ENCODE peak calls at places on chromosomes 4 and X, in six cellular contexts. One of them, this sample, is unnamed.

GRCh38 chr4:30789219-30789671 is 69.1 kb downstream of the PCDH7 start:
- DNase-seq in amniotic stem cell: no peak
- DNase-seq in activated CD8-positive, alpha-beta T cell treated with anti-CD3 and anti-CD28 coated beads, Interleukin-2, amount 10 ng/mL, durations not matched to agents 7 days and 5 days: no peak
- DNase-seq in NCI-H1436: no peak
- DNase-seq in neural crest cell: no peak
- DNase-seq in iris pigment epithelial cell: no peak
- DNase-seq in this sample: no peak

GRCh38 chr4:94011190-94011589 is 182.6 kb downstream of the ATOH1 start:
- DNase-seq in activated CD8-positive, alpha-beta T cell treated with anti-CD3 and anti-CD28 coated beads, Interleukin-2, amount 10 ng/mL, durations not matched to agents 7 days and 5 days: no peak
- DNase-seq in amniotic stem cell: no peak
- DNase-seq in NCI-H1436: no peak
- DNase-seq in neural crest cell: no peak
- DNase-seq in iris pigment epithelial cell: no peak
- DNase-seq in this sample: no peak

GRCh38 chr4:38411092-38411491 is 252.9 kb upstream of the KLF3 start:
- DNase-seq in NCI-H1436: no peak
- DNase-seq in iris pigment epithelial cell: no peak
- DNase-seq in amniotic stem cell: no peak
- DNase-seq in activated CD8-positive, alpha-beta T cell treated with anti-CD3 and anti-CD28 coated beads, Interleukin-2, amount 10 ng/mL, durations not matched to agents 7 days and 5 days: no peak
- DNase-seq in neural crest cell: no peak
- DNase-seq in this sample: no peak

GRCh38 chr4:37737456-37737855 is 51.3 kb upstream of the RELL1 start:
- DNase-seq in activated CD8-positive, alpha-beta T cell treated with anti-CD3 and anti-CD28 coated beads, Interleukin-2, amount 10 ng/mL, durations not matched to agents 7 days and 5 days: no peak
- DNase-seq in NCI-H1436: no peak
- DNase-seq in iris pigment epithelial cell: peak; percentile 83
- DNase-seq in neural crest cell: no peak
- DNase-seq in amniotic stem cell: peak; percentile 26
- DNase-seq in this sample: no peak

GRCh38 chrX:22922961-22923360 is 76.8 kb upstream of the DDX53 start:
- DNase-seq in NCI-H1436: no peak
- DNase-seq in neural crest cell: no peak
- DNase-seq in iris pigment epithelial cell: peak; percentile 90
- DNase-seq in amniotic stem cell: no peak
- DNase-seq in activated CD8-positive, alpha-beta T cell treated with anti-CD3 and anti-CD28 coated beads, Interleukin-2, amount 10 ng/mL, durations not matched to agents 7 days and 5 days: no peak
- DNase-seq in this sample: no peak

GRCh38 chr4:102687982-102688433 is 72.8 kb downstream of the MANBA start:
- DNase-seq in NCI-H1436: no peak
- DNase-seq in iris pigment epithelial cell: peak; percentile 4
- DNase-seq in activated CD8-positive, alpha-beta T cell treated with anti-CD3 and anti-CD28 coated beads, Interleukin-2, amount 10 ng/mL, durations not matched to agents 7 days and 5 days: no peak
- DNase-seq in neural crest cell: no peak
- DNase-seq in amniotic stem cell: no peak
- DNase-seq in this sample: no peak

GRCh38 chrX:119880552-119881437 is 9.2 kb downstream of the NDUFA1 start:
- DNase-seq in iris pigment epithelial cell: peak; percentile 63
- DNase-seq in neural crest cell: peak; percentile 1
- DNase-seq in NCI-H1436: peak; percentile 57
- DNase-seq in amniotic stem cell: peak; percentile 3
- DNase-seq in activated CD8-positive, alpha-beta T cell treated with anti-CD3 and anti-CD28 coated beads, Interleukin-2, amount 10 ng/mL, durations not matched to agents 7 days and 5 days: peak; percentile 56
- DNase-seq in this sample: peak; percentile 57

GRCh38 chr4:9704551-9705332 is 76.7 kb upstream of the DRD5 start:
- DNase-seq in NCI-H1436: no peak
- DNase-seq in amniotic stem cell: no peak
- DNase-seq in activated CD8-positive, alpha-beta T cell treated with anti-CD3 and anti-CD28 coated beads, Interleukin-2, amount 10 ng/mL, durations not matched to agents 7 days and 5 days: no peak
- DNase-seq in neural crest cell: no peak
- DNase-seq in iris pigment epithelial cell: no peak
- DNase-seq in this sample: no peak

GRCh38 chrX:97597954-97598353 is 714.2 kb downstream of the RPA4 start:
- DNase-seq in amniotic stem cell: no peak
- DNase-seq in iris pigment epithelial cell: no peak
- DNase-seq in neural crest cell: no peak
- DNase-seq in activated CD8-positive, alpha-beta T cell treated with anti-CD3 and anti-CD28 coated beads, Interleukin-2, amount 10 ng/mL, durations not matched to agents 7 days and 5 days: peak; percentile 29
- DNase-seq in NCI-H1436: no peak
- DNase-seq in this sample: peak; percentile 17

GRCh38 chrX:31099536-31100090 is 27.8 kb upstream of the FTHL17 start:
- DNase-seq in iris pigment epithelial cell: peak; percentile 26
- DNase-seq in amniotic stem cell: no peak
- DNase-seq in activated CD8-positive, alpha-beta T cell treated with anti-CD3 and anti-CD28 coated beads, Interleukin-2, amount 10 ng/mL, durations not matched to agents 7 days and 5 days: peak; percentile 27
- DNase-seq in NCI-H1436: no peak
- DNase-seq in neural crest cell: no peak
- DNase-seq in this sample: no peak

GRCh38 chrX:118062817-118063615 is 53.6 kb downstream of the KLHL13 start:
- DNase-seq in activated CD8-positive, alpha-beta T cell treated with anti-CD3 and anti-CD28 coated beads, Interleukin-2, amount 10 ng/mL, durations not matched to agents 7 days and 5 days: no peak
- DNase-seq in NCI-H1436: no peak
- DNase-seq in neural crest cell: no peak
- DNase-seq in amniotic stem cell: no peak
- DNase-seq in iris pigment epithelial cell: no peak
- DNase-seq in this sample: no peak

GRCh38 chr4:189436207-189436606 is 504.5 kb upstream of the FRG1 start:
- DNase-seq in neural crest cell: no peak
- DNase-seq in iris pigment epithelial cell: no peak
- DNase-seq in NCI-H1436: no peak
- DNase-seq in amniotic stem cell: no peak
- DNase-seq in activated CD8-positive, alpha-beta T cell treated with anti-CD3 and anti-CD28 coated beads, Interleukin-2, amount 10 ng/mL, durations not matched to agents 7 days and 5 days: no peak
- DNase-seq in this sample: no peak

GRCh38 chrX:148649145-148649645 is 148.8 kb downstream of the AFF2 start:
- DNase-seq in iris pigment epithelial cell: no peak
- DNase-seq in neural crest cell: no peak
- DNase-seq in amniotic stem cell: no peak
- DNase-seq in activated CD8-positive, alpha-beta T cell treated with anti-CD3 and anti-CD28 coated beads, Interleukin-2, amount 10 ng/mL, durations not matched to agents 7 days and 5 days: no peak
- DNase-seq in NCI-H1436: no peak
- DNase-seq in this sample: no peak

GRCh38 chr4:17447675-17448298 is 64.1 kb downstream of the QDPR start:
- DNase-seq in activated CD8-positive, alpha-beta T cell treated with anti-CD3 and anti-CD28 coated beads, Interleukin-2, amount 10 ng/mL, durations not matched to agents 7 days and 5 days: peak; percentile 79
- DNase-seq in neural crest cell: peak; percentile 58
- DNase-seq in amniotic stem cell: peak; percentile 52
- DNase-seq in NCI-H1436: no peak
- DNase-seq in iris pigment epithelial cell: peak; percentile 85
- DNase-seq in this sample: peak; percentile 57

GRCh38 chrX:17459008-17459407 is 84.0 kb downstream of the NHS start:
- DNase-seq in amniotic stem cell: no peak
- DNase-seq in NCI-H1436: peak; percentile 20
- DNase-seq in iris pigment epithelial cell: peak; percentile 30
- DNase-seq in neural crest cell: no peak
- DNase-seq in activated CD8-positive, alpha-beta T cell treated with anti-CD3 and anti-CD28 coated beads, Interleukin-2, amount 10 ng/mL, durations not matched to agents 7 days and 5 days: no peak
- DNase-seq in this sample: no peak

GRCh38 chr4:125070869-125071268 is 243.9 kb upstream of the FAT4 start:
- DNase-seq in iris pigment epithelial cell: no peak
- DNase-seq in NCI-H1436: no peak
- DNase-seq in neural crest cell: no peak
- DNase-seq in amniotic stem cell: no peak
- DNase-seq in activated CD8-positive, alpha-beta T cell treated with anti-CD3 and anti-CD28 coated beads, Interleukin-2, amount 10 ng/mL, durations not matched to agents 7 days and 5 days: no peak
- DNase-seq in this sample: no peak

GRCh38 chrX:71945435-71945834 is 34.8 kb downstream of the NHSL2 start:
- DNase-seq in NCI-H1436: no peak
- DNase-seq in iris pigment epithelial cell: no peak
- DNase-seq in neural crest cell: no peak
- DNase-seq in amniotic stem cell: no peak
- DNase-seq in activated CD8-positive, alpha-beta T cell treated with anti-CD3 and anti-CD28 coated beads, Interleukin-2, amount 10 ng/mL, durations not matched to agents 7 days and 5 days: no peak
- DNase-seq in this sample: no peak

GRCh38 chr4:172654482-172654881 is 514.1 kb upstream of the GALNT7 start:
- DNase-seq in iris pigment epithelial cell: no peak
- DNase-seq in amniotic stem cell: no peak
- DNase-seq in NCI-H1436: no peak
- DNase-seq in neural crest cell: no peak
- DNase-seq in activated CD8-positive, alpha-beta T cell treated with anti-CD3 and anti-CD28 coated beads, Interleukin-2, amount 10 ng/mL, durations not matched to agents 7 days and 5 days: no peak
- DNase-seq in this sample: no peak

This sample was measured in Jurkat, Clone E6-1.